ENCODE peak calls at places on chromosomes 4 and X, in nine cellular contexts. H is NT2/D1; S is BE2C; L is body of pancreas; N is HCT116; P is GM19239; E is AG09309; K is H54; A is activated CD4-positive, alpha-beta T cell treated with anti-CD3 and anti-CD28 coated beads for 36 hours. B is an unnamed sample.

GRCh38 chrX:133586443-133586842 is 171.2 kb upstream of the GPC4 start:
- DNase-seq in H (no peak), S (no peak), L (no peak), N (no peak), P (no peak), E (no peak), K (no peak), A (no peak), B (no peak)

GRCh38 chr4:177528620-177529019 is 86.4 kb upstream of the AGA start:
- DNase-seq in H (no peak), S (no peak), L (no peak), N (no peak), P (no peak), E (no peak), K (no peak), A (no peak), B (no peak)

GRCh38 chrX:132740316-132741123 is 217.9 kb downstream of the HS6ST2 start:
- DNase-seq in H (peak; percentile 27), S (no peak), L (no peak), N (no peak), P (no peak), E (no peak), K (no peak), A (no peak), B (no peak)

GRCh38 chrX:115630204-115630603 is 69.2 kb downstream of the PLS3 start:
- DNase-seq in H (no peak), S (no peak), L (no peak), N (no peak), P (no peak), E (no peak), K (no peak), A (no peak), B (no peak)

GRCh38 chr4:164815711-164816110 is 61.3 kb upstream of the APELA start:
- DNase-seq in H (no peak), S (no peak), L (no peak), N (no peak), P (no peak), E (no peak), K (no peak), A (no peak), B (no peak)

GRCh38 chrX:3449287-3449686 is 102.8 kb upstream of the MXRA5 start:
- DNase-seq in H (no peak), S (no peak), L (no peak), N (no peak), P (no peak), E (peak; percentile 40), K (no peak), A (no peak), B (no peak)

GRCh38 chrX:38804481-38805293 is 3.4 kb downstream of the MID1IP1 start:
- DNase-seq in H (no peak), S (peak; percentile 40), L (peak; percentile 42), N (no peak), P (no peak), E (no peak), K (no peak), A (peak; percentile 56), B (peak; percentile 17)

GRCh38 chrX:148771440-148771839 is 271.0 kb downstream of the AFF2 start:
- DNase-seq in H (no peak), S (no peak), L (no peak), N (no peak), P (no peak), E (no peak), K (no peak), A (no peak), B (no peak)

GRCh38 chr4:86449746-86450145 is 89.9 kb upstream of the MAPK10 start:
- DNase-seq in H (no peak), S (no peak), L (no peak), N (no peak), P (no peak), E (no peak), K (no peak), A (no peak), B (no peak)